ENCODE peak calls at places on chromosomes 4 and X, in seven cellular contexts. One of them, this sample, is unnamed.

GRCh38 chr4:137768196-137768595 is 235.9 kb upstream of the PCDH18 start:
- DNase-seq in HepG2: no peak
- DNase-seq in NT2/D1: no peak
- DNase-seq in K562: no peak
- DNase-seq in H1: no peak
- DNase-seq in SK-N-SH: no peak
- DNase-seq in GM12878: no peak
- DNase-seq in this sample: no peak

GRCh38 chr4:89308161-89308500 is 531 bp upstream of the GPRIN3 start:
- DNase-seq in HepG2: no peak
- DNase-seq in NT2/D1: no peak
- DNase-seq in K562: no peak
- DNase-seq in H1: no peak
- DNase-seq in SK-N-SH: no peak
- DNase-seq in GM12878: no peak
- DNase-seq in this sample: no peak

GRCh38 chr4:143207555-143207954 is 22.8 kb downstream of the USP38 start:
- DNase-seq in HepG2: peak
- DNase-seq in NT2/D1: no peak
- DNase-seq in K562: peak
- DNase-seq in H1: no peak
- DNase-seq in SK-N-SH: peak
- DNase-seq in GM12878: no peak
- DNase-seq in this sample: no peak

GRCh38 chrX:105876658-105877057 is 54.3 kb downstream of the NRK start:
- DNase-seq in HepG2: peak
- DNase-seq in NT2/D1: peak
- DNase-seq in K562: no peak
- DNase-seq in H1: no peak
- DNase-seq in SK-N-SH: no peak
- DNase-seq in GM12878: no peak
- DNase-seq in this sample: peak

GRCh38 chr4:128827280-128827679 is 17.8 kb downstream of the JADE1 start:
- DNase-seq in HepG2: no peak
- DNase-seq in NT2/D1: no peak
- DNase-seq in K562: no peak
- DNase-seq in H1: no peak
- DNase-seq in SK-N-SH: no peak
- DNase-seq in GM12878: no peak
- DNase-seq in this sample: no peak

GRCh38 chr4:7538518-7538917 is 103.8 kb upstream of the PSAPL1 start:
- DNase-seq in HepG2: no peak
- DNase-seq in NT2/D1: no peak
- DNase-seq in K562: no peak
- DNase-seq in H1: no peak
- DNase-seq in SK-N-SH: no peak
- DNase-seq in GM12878: no peak
- DNase-seq in this sample: no peak

GRCh38 chr4:98689507-98690174 is 31.2 kb upstream of the TSPAN5 start:
- DNase-seq in HepG2: no peak
- DNase-seq in NT2/D1: no peak
- DNase-seq in K562: no peak
- DNase-seq in H1: no peak
- DNase-seq in SK-N-SH: no peak
- DNase-seq in GM12878: no peak
- DNase-seq in this sample: no peak

GRCh38 chrX:115562492-115562872 is 1.5 kb downstream of the PLS3 start:
- DNase-seq in HepG2: peak
- DNase-seq in NT2/D1: no peak
- DNase-seq in K562: no peak
- DNase-seq in H1: no peak
- DNase-seq in SK-N-SH: no peak
- DNase-seq in GM12878: no peak
- DNase-seq in this sample: no peak

GRCh38 chr4:2712261-2712842 is 43.8 kb downstream of the TNIP2 start:
- DNase-seq in HepG2: no peak
- DNase-seq in NT2/D1: peak
- DNase-seq in K562: peak
- DNase-seq in H1: no peak
- DNase-seq in SK-N-SH: no peak
- DNase-seq in GM12878: no peak
- DNase-seq in this sample: peak

GRCh38 chr4:53196872-53197759 is 168.7 kb downstream of the SCFD2 start:
- DNase-seq in HepG2: peak
- DNase-seq in NT2/D1: peak
- DNase-seq in K562: peak
- DNase-seq in H1: no peak
- DNase-seq in SK-N-SH: peak
- DNase-seq in GM12878: peak
- DNase-seq in this sample: peak

GRCh38 chr4:168153596-168154440 is 61.5 kb downstream of the ANXA10 start:
- DNase-seq in HepG2: peak
- DNase-seq in NT2/D1: peak
- DNase-seq in K562: no peak
- DNase-seq in H1: no peak
- DNase-seq in SK-N-SH: peak
- DNase-seq in GM12878: peak
- DNase-seq in this sample: peak

GRCh38 chr4:95087657-95088455 is 330.1 kb downstream of the BMPR1B start:
- DNase-seq in HepG2: no peak
- DNase-seq in NT2/D1: no peak
- DNase-seq in K562: no peak
- DNase-seq in H1: no peak
- DNase-seq in SK-N-SH: peak
- DNase-seq in GM12878: no peak
- DNase-seq in this sample: no peak

GRCh38 chr4:86641516-86642090 is 47.5 kb downstream of the PTPN13 start:
- DNase-seq in HepG2: no peak
- DNase-seq in NT2/D1: no peak
- DNase-seq in K562: no peak
- DNase-seq in H1: no peak
- DNase-seq in SK-N-SH: no peak
- DNase-seq in GM12878: no peak
- DNase-seq in this sample: no peak

GRCh38 chr4:100168521-100168920 is 21.7 kb downstream of the DDIT4L start:
- DNase-seq in HepG2: no peak
- DNase-seq in NT2/D1: no peak
- DNase-seq in K562: no peak
- DNase-seq in H1: no peak
- DNase-seq in SK-N-SH: no peak
- DNase-seq in GM12878: no peak
- DNase-seq in this sample: no peak

GRCh38 chrX:63929608-63930007 is 144.6 kb upstream of the ARHGEF9 start:
- DNase-seq in HepG2: no peak
- DNase-seq in NT2/D1: no peak
- DNase-seq in K562: no peak
- DNase-seq in H1: no peak
- DNase-seq in SK-N-SH: no peak
- DNase-seq in GM12878: no peak
- DNase-seq in this sample: no peak

GRCh38 chrX:133414399-133415275 is 652 bp downstream of the GPC4 start:
- DNase-seq in HepG2: no peak
- DNase-seq in NT2/D1: no peak
- DNase-seq in K562: no peak
- DNase-seq in H1: no peak
- DNase-seq in SK-N-SH: peak
- DNase-seq in GM12878: no peak
- DNase-seq in this sample: no peak

GRCh38 chrX:155215443-155216178 is 649 bp upstream of the VBP1 start:
- DNase-seq in HepG2: no peak
- DNase-seq in NT2/D1: no peak
- DNase-seq in K562: no peak
- DNase-seq in H1: no peak
- DNase-seq in SK-N-SH: no peak
- DNase-seq in GM12878: no peak
- DNase-seq in this sample: no peak

GRCh38 chrX:17459596-17459995 is 84.6 kb downstream of the NHS start:
- DNase-seq in HepG2: no peak
- DNase-seq in NT2/D1: no peak
- DNase-seq in K562: no peak
- DNase-seq in H1: no peak
- DNase-seq in SK-N-SH: no peak
- DNase-seq in GM12878: no peak
- DNase-seq in this sample: no peak

GRCh38 chrX:129701624-129702069 is 37.1 kb upstream of the XPNPEP2 start:
- DNase-seq in HepG2: no peak
- DNase-seq in NT2/D1: no peak
- DNase-seq in K562: no peak
- DNase-seq in H1: no peak
- DNase-seq in SK-N-SH: no peak
- DNase-seq in GM12878: no peak
- DNase-seq in this sample: no peak

GRCh38 chr4:83852085-83852451 is 316.2 kb downstream of the GPAT3 start:
- DNase-seq in HepG2: peak
- DNase-seq in NT2/D1: no peak
- DNase-seq in K562: no peak
- DNase-seq in H1: no peak
- DNase-seq in SK-N-SH: no peak
- DNase-seq in GM12878: no peak
- DNase-seq in this sample: peak

GRCh38 chrX:13248867-13249521 is 70.9 kb downstream of the ATXN3L start:
- DNase-seq in HepG2: no peak
- DNase-seq in NT2/D1: no peak
- DNase-seq in K562: no peak
- DNase-seq in H1: no peak
- DNase-seq in SK-N-SH: no peak
- DNase-seq in GM12878: no peak
- DNase-seq in this sample: no peak

DNA sequence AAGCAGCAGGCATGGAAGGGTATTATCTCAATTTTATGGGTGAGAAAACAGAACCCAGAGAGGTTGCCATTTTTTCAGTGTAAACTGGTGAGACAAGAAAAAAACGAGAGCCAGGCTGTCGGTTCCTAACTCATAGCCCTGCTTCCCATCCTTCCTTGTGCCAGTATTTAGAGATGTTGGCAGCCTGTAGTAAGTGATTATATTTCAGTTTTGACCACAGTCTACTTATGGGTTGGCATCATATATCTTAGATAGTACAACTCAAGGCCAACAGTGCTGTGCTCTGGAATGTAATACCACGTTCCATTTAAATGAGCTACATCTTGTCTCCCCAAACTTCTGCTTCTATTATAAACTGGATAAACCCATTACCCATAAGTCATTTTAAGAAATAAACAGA is 40.8 kb downstream of the XK start:
- DNase-seq in HepG2: no peak
- DNase-seq in NT2/D1: no peak
- DNase-seq in K562: no peak
- DNase-seq in H1: no peak
- DNase-seq in SK-N-SH: no peak
- DNase-seq in GM12878: no peak
- DNase-seq in this sample: no peak
- TF ChIP-seq YY1 in HepG2: no peak
- TF ChIP-seq YY1 in NT2/D1: no peak
- TF ChIP-seq YY1 in K562: no peak
- TF ChIP-seq YY1 in H1: no peak
- TF ChIP-seq YY1 in SK-N-SH: no peak
- TF ChIP-seq YY1 in GM12878: no peak
- TF ChIP-seq YY1 in this sample: no peak

GRCh38 chr4:184282251-184282713 is 64.6 kb upstream of the ENPP6 start:
- DNase-seq in HepG2: peak
- DNase-seq in NT2/D1: no peak
- DNase-seq in K562: no peak
- DNase-seq in H1: no peak
- DNase-seq in SK-N-SH: no peak
- DNase-seq in GM12878: peak
- DNase-seq in this sample: no peak
- TF ChIP-seq YY1 in HepG2: no peak
- TF ChIP-seq YY1 in NT2/D1: no peak
- TF ChIP-seq YY1 in K562: no peak
- TF ChIP-seq YY1 in H1: no peak
- TF ChIP-seq YY1 in SK-N-SH: no peak
- TF ChIP-seq YY1 in GM12878: no peak
- TF ChIP-seq YY1 in this sample: no peak

DNA sequence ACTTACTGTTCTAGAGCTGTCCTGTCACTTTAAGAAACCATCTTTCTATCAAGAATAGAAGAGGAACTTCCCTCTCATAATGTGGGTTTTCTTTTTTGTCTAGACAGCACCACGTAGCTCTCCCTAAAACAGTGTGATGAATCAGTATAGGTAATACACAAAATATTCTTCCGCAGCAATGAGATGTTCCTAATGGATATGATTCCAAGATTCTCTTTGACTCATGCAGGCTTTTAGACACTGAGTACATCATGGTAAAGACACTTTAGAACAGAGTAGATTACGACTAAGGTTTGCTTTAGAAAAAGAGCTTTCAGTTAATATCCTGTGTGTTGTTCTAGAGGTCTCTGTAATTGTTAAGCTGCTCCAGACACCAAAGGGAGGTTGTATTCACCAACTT is 69.8 kb downstream of the PTTG2 start:
- DNase-seq in HepG2: no peak
- DNase-seq in NT2/D1: no peak
- DNase-seq in K562: no peak
- DNase-seq in H1: no peak
- DNase-seq in SK-N-SH: no peak
- DNase-seq in GM12878: no peak
- DNase-seq in this sample: no peak
- TF ChIP-seq YY1 in HepG2: no peak
- TF ChIP-seq YY1 in NT2/D1: no peak
- TF ChIP-seq YY1 in K562: no peak
- TF ChIP-seq YY1 in H1: no peak
- TF ChIP-seq YY1 in SK-N-SH: no peak
- TF ChIP-seq YY1 in GM12878: no peak
- TF ChIP-seq YY1 in this sample: no peak

GRCh38 chr4:38149472-38149871 is 189.3 kb downstream of the PTTG2 start:
- DNase-seq in HepG2: no peak
- DNase-seq in NT2/D1: no peak
- DNase-seq in K562: no peak
- DNase-seq in H1: no peak
- DNase-seq in SK-N-SH: no peak
- DNase-seq in GM12878: no peak
- DNase-seq in this sample: no peak

GRCh38 chr4:38151870-38152269 is 191.7 kb downstream of the PTTG2 start:
- DNase-seq in HepG2: no peak
- DNase-seq in NT2/D1: no peak
- DNase-seq in K562: no peak
- DNase-seq in H1: no peak
- DNase-seq in SK-N-SH: no peak
- DNase-seq in GM12878: no peak
- DNase-seq in this sample: no peak

GRCh38 chr4:38152305-38152704 is 192.1 kb downstream of the PTTG2 start:
- DNase-seq in HepG2: no peak
- DNase-seq in NT2/D1: no peak
- DNase-seq in K562: no peak
- DNase-seq in H1: no peak
- DNase-seq in SK-N-SH: no peak
- DNase-seq in GM12878: no peak
- DNase-seq in this sample: no peak

GRCh38 chr4:38150021-38150671 is 189.9 kb downstream of the PTTG2 start:
- DNase-seq in HepG2: no peak
- DNase-seq in NT2/D1: no peak
- DNase-seq in K562: no peak
- DNase-seq in H1: no peak
- DNase-seq in SK-N-SH: no peak
- DNase-seq in GM12878: no peak
- DNase-seq in this sample: no peak

DNA sequence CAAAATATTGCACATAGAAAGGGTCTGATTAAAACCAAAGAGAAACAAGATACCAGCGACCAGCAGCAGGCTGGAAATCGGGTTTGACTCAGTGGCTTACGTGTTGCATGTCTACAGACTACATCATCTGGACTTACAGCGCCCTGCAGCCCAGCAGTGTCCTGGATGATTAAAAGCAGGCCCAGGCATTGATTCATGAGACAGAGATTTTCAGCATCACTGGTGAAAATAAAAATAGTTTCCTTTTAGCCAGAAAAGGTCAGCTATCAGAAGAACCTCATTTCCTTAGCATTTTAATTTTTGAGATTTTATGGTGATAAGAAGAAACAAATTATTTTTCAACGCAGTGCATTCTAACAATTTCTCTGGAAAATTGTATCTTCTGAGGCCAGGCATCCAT is 190.6 kb downstream of the PTTG2 start:
- DNase-seq in HepG2: no peak
- DNase-seq in NT2/D1: no peak
- DNase-seq in K562: no peak
- DNase-seq in H1: no peak
- DNase-seq in SK-N-SH: no peak
- DNase-seq in GM12878: no peak
- DNase-seq in this sample: no peak
- TF ChIP-seq YY1 in HepG2: no peak
- TF ChIP-seq YY1 in NT2/D1: no peak
- TF ChIP-seq YY1 in K562: no peak
- TF ChIP-seq YY1 in H1: no peak
- TF ChIP-seq YY1 in SK-N-SH: no peak
- TF ChIP-seq YY1 in GM12878: no peak
- TF ChIP-seq YY1 in this sample: no peak